ENCODE peak calls at places on chromosome 12, in six cellular contexts. J is left ventricle myocardium inferior, H is PC-3, X is stomach, K is sigmoid colon, F is AG04450. W is an unnamed sample.

GRCh38 chr12:123996581-123996980 is 23.6 kb downstream of the ZNF664 start:
- DNase-seq in J (no peak), X (no peak), K (no peak), F (no peak), H (no peak), W (no peak)

GRCh38 chr12:851343-851742 is 98.2 kb downstream of the RAD52 start:
- DNase-seq in K (no peak), X (no peak), F (peak), J (no peak), H (no peak), W (no peak)

GRCh38 chr12:61654698-61655097 is 605.5 kb upstream of the USP15 start:
- DNase-seq in J (no peak), H (peak), F (no peak), K (no peak), X (no peak), W (no peak)

GRCh38 chr12:47651368-47652254 is 54.2 kb downstream of the RPAP3 start:
- DNase-seq in X (peak), J (peak), F (peak), H (peak), K (peak), W (no peak)

GRCh38 chr12:55060470-55060869 is 40.7 kb downstream of the NEUROD4 start:
- DNase-seq in X (no peak), J (no peak), F (no peak), K (no peak), H (peak), W (no peak)

GRCh38 chr12:14313379-14313778 is 52.1 kb upstream of the ATF7IP start:
- DNase-seq in H (no peak), K (no peak), X (no peak), J (no peak), F (no peak), W (no peak)

GRCh38 chr12:122035292-122035691 is 13.6 kb downstream of the BCL7A start:
- DNase-seq in X (peak), K (no peak), F (no peak), J (no peak), H (peak), W (no peak)

GRCh38 chr12:113340061-113340460 is 5.2 kb upstream of the SLC8B1 start:
- DNase-seq in X (no peak), H (no peak), F (no peak), J (no peak), K (no peak), W (no peak)

GRCh38 chr12:121578230-121579189 is 2.3 kb downstream of the KDM2B start:
- DNase-seq in H (no peak), K (peak), F (no peak), X (no peak), J (peak), W (no peak)

GRCh38 chr12:113298861-113299545 is 35.9 kb downstream of the SLC8B1 start:
- DNase-seq in K (no peak), H (no peak), X (no peak), J (peak), F (no peak), W (peak)

DNA sequence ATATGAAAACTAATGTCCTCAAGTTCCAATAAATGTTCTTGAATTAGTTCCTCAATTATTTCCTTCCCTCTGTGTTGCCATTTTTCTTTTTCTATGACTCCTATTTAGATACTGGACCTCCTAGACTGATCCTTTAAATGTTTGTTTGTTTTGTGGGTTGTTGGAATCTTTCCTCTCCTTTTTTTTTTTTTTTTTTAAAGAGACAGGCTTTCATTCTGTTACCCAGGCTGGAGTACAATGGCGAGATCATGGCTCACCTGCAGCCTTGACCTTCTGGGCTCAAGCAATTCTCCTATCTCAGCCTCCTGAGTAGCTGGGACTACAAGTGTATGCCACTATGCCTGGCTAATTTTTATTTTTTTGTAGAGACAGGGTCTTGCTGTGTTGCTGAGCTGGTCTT is 9.6 kb downstream of the PRKAG1 start:
- DNase-seq in F (no peak), X (no peak), J (no peak), H (no peak), K (no peak), W (no peak)
- H3K27ac ChIP-seq in F (no peak), X (no peak), J (no peak), H (no peak), K (no peak), W (no peak)

GRCh38 chr12:32254260-32254659 is 145.1 kb upstream of the FGD4 start:
- DNase-seq in K (no peak), X (no peak), H (no peak), F (no peak), J (no peak), W (no peak)
- H3K27ac ChIP-seq in K (no peak), X (no peak), H (no peak), F (no peak), J (no peak), W (no peak)

DNA sequence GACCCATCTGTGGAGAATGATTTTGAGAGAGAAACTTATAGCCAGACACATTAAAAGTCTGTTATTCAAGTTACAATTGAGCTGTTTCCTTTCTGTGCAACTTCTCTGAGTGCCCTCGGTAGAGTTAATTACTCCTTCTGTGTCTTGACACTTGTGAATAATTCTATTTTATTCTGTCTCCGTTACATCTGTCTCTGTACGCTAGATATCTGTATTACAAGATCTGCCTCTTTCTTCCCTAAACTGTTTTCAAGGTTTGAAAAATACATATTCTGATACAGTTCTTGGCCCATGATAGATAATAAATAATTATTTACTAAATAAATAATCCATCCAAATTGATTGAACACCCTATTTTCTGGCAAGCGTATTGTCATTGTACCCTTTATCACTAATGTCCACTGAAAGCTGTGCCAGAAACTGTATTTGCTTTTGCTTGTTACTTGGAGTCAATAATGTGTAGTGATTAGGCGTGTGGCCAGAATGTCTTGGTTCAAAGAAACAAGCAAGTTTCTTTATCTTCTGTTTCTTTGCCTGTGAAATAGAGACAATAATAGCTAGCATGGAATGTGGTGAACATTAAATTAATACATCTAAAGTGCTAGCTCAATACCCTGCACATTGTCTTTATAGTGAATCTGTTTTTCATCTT is 40.1 kb downstream of the FRS2 start:
- DNase-seq in K (no peak), X (peak), F (no peak), J (no peak), H (no peak), W (no peak)
- H3K27ac ChIP-seq in K (no peak), X (no peak), F (no peak), J (peak), H (no peak), W (no peak)

DNA sequence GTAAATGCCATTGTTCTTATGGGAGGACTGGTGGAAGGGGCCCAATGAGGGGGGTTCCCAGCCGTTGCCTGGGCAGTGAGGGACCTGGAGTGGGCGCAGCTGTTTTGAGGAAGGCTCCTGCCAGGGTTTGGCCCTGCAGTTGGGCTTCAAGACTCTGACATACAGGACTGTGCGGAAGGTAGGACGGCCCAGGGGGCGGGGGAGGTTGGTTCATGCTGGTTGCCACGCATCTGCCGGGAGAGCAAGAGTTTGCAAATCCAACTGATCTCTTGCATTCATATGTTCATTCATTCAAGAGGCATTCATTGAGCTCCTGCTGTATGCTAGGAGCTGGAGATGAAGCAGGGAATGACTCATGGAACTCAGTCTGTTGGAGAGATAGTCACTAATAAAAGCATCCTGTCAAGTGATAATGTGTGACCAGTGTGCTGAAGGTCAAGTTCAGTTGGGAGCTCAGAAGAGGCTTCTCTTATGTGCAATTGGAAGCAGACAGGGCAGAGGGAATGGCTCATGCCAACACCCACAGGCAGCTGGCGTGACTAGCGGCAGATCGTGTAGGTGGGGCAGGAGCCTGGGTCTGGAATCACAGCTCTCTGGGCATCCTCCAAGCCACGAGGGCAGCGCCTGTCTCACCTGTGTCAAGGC is 7.8 kb downstream of the SH2B3 start:
- DNase-seq in X (no peak), F (no peak), H (peak), K (no peak), J (peak), W (no peak)
- H3K27ac ChIP-seq in X (peak), F (peak), H (no peak), K (no peak), J (peak), W (no peak)

GRCh38 chr12:49807991-49808580 is 20.1 kb downstream of the NCKAP5L start:
- DNase-seq in J (no peak), X (no peak), F (no peak), H (no peak), K (no peak), W (no peak)
- H3K27ac ChIP-seq in J (peak), X (peak), F (no peak), H (no peak), K (peak), W (peak)

DNA sequence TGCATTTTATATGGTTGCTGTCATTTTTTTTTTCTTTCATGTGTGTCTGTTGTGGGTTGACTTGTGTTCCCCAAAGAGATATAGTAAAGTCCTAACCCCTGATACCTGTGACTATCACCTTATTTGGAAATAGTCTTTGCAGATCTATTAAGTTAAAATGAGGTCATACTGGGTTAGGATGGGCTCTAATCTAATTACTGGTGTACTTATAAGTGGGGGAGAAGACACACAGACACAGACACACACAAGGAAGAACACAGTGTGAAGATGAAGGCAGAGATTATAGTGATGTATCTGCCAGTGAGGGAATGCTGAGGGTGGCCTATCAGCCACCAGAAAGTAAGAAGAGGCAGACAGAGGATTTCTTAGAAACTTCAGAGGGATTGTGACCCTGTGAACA is 318.4 kb upstream of the ATP2B1 start:
- DNase-seq in J (no peak), H (no peak), F (no peak), K (no peak), X (no peak), W (no peak)
- H3K27ac ChIP-seq in J (no peak), H (no peak), F (no peak), K (no peak), X (no peak), W (no peak)

GRCh38 chr12:6853626-6854025 is 1.7 kb downstream of the USP5 start:
- DNase-seq in X (no peak), F (no peak), K (no peak), J (no peak), H (no peak), W (no peak)
- H3K27ac ChIP-seq in X (peak), F (peak), K (peak), J (peak), H (peak), W (peak)

W was measured in thoracic aorta.